ENCODE peak calls at places on chromosome 4, in six cellular contexts. One of them, this sample, is unnamed.

GRCh38 chr4:3611778-3612177 is 79.6 kb upstream of the LRPAP1 start:
- DNase-seq in lung: no peak
- DNase-seq in astrocyte: no peak
- DNase-seq in dorsolateral prefrontal cortex: no peak
- DNase-seq in PC-9: no peak
- DNase-seq in thoracic aorta: no peak
- DNase-seq in this sample: no peak

GRCh38 chr4:12486995-12487394 is 997.1 kb downstream of the RAB28 start:
- DNase-seq in lung: no peak
- DNase-seq in astrocyte: no peak
- DNase-seq in dorsolateral prefrontal cortex: no peak
- DNase-seq in PC-9: no peak
- DNase-seq in thoracic aorta: no peak
- DNase-seq in this sample: no peak

GRCh38 chr4:60133414-60133813 is 1066.7 kb upstream of the ADGRL3 start:
- DNase-seq in lung: no peak
- DNase-seq in astrocyte: peak
- DNase-seq in dorsolateral prefrontal cortex: no peak
- DNase-seq in PC-9: no peak
- DNase-seq in thoracic aorta: no peak
- DNase-seq in this sample: no peak

GRCh38 chr4:169201144-169202124 is 69.3 kb downstream of the SH3RF1 start:
- DNase-seq in lung: no peak
- DNase-seq in astrocyte: no peak
- DNase-seq in dorsolateral prefrontal cortex: no peak
- DNase-seq in PC-9: no peak
- DNase-seq in thoracic aorta: no peak
- DNase-seq in this sample: no peak

GRCh38 chr4:99572527-99573240 is 1.9 kb upstream of the MTTP start:
- DNase-seq in lung: no peak
- DNase-seq in astrocyte: no peak
- DNase-seq in dorsolateral prefrontal cortex: no peak
- DNase-seq in PC-9: no peak
- DNase-seq in thoracic aorta: no peak
- DNase-seq in this sample: no peak

GRCh38 chr4:172927096-172927495 is 241.5 kb upstream of the GALNT7 start:
- DNase-seq in lung: no peak
- DNase-seq in astrocyte: no peak
- DNase-seq in dorsolateral prefrontal cortex: no peak
- DNase-seq in PC-9: no peak
- DNase-seq in thoracic aorta: no peak
- DNase-seq in this sample: no peak

GRCh38 chr4:173371292-173372192 is 788 bp downstream of the SAP30 start:
- DNase-seq in lung: peak
- DNase-seq in astrocyte: peak
- DNase-seq in dorsolateral prefrontal cortex: peak
- DNase-seq in PC-9: peak
- DNase-seq in thoracic aorta: peak
- DNase-seq in this sample: peak

GRCh38 chr4:16591867-16592266 is 306.6 kb downstream of the LDB2 start:
- DNase-seq in lung: no peak
- DNase-seq in astrocyte: no peak
- DNase-seq in dorsolateral prefrontal cortex: peak
- DNase-seq in PC-9: no peak
- DNase-seq in thoracic aorta: no peak
- DNase-seq in this sample: peak

GRCh38 chr4:41949531-41949930 is 14.3 kb downstream of the TMEM33 start:
- DNase-seq in lung: no peak
- DNase-seq in astrocyte: no peak
- DNase-seq in dorsolateral prefrontal cortex: no peak
- DNase-seq in PC-9: no peak
- DNase-seq in thoracic aorta: no peak
- DNase-seq in this sample: no peak

GRCh38 chr4:8831221-8832129 is 40.2 kb downstream of the HMX1 start:
- DNase-seq in lung: no peak
- DNase-seq in astrocyte: no peak
- DNase-seq in dorsolateral prefrontal cortex: no peak
- DNase-seq in PC-9: no peak
- DNase-seq in thoracic aorta: no peak
- DNase-seq in this sample: no peak

GRCh38 chr4:173505924-173506779 is 23.9 kb downstream of the HAND2 start:
- DNase-seq in lung: no peak
- DNase-seq in astrocyte: no peak
- DNase-seq in dorsolateral prefrontal cortex: no peak
- DNase-seq in PC-9: peak
- DNase-seq in thoracic aorta: no peak
- DNase-seq in this sample: no peak

GRCh38 chr4:127781303-127782024 is 658 bp upstream of the HSPA4L start:
- DNase-seq in lung: no peak
- DNase-seq in astrocyte: peak
- DNase-seq in dorsolateral prefrontal cortex: no peak
- DNase-seq in PC-9: peak
- DNase-seq in thoracic aorta: no peak
- DNase-seq in this sample: peak

GRCh38 chr4:20984011-20984836 is 284.0 kb downstream of the PACRGL start:
- DNase-seq in lung: no peak
- DNase-seq in astrocyte: no peak
- DNase-seq in dorsolateral prefrontal cortex: no peak
- DNase-seq in PC-9: no peak
- DNase-seq in thoracic aorta: no peak
- DNase-seq in this sample: no peak

GRCh38 chr4:8697826-8698225 is 105.3 kb downstream of the CPZ start:
- DNase-seq in lung: no peak
- DNase-seq in astrocyte: no peak
- DNase-seq in dorsolateral prefrontal cortex: no peak
- DNase-seq in PC-9: no peak
- DNase-seq in thoracic aorta: no peak
- DNase-seq in this sample: no peak

GRCh38 chr4:139767168-139767567 is 101.5 kb downstream of the MGST2 start:
- DNase-seq in lung: no peak
- DNase-seq in astrocyte: peak
- DNase-seq in dorsolateral prefrontal cortex: no peak
- DNase-seq in PC-9: no peak
- DNase-seq in thoracic aorta: no peak
- DNase-seq in this sample: no peak

GRCh38 chr4:179151770-179152169 is 1709.5 kb upstream of the AGA start:
- DNase-seq in lung: no peak
- DNase-seq in astrocyte: no peak
- DNase-seq in dorsolateral prefrontal cortex: no peak
- DNase-seq in PC-9: no peak
- DNase-seq in thoracic aorta: no peak
- DNase-seq in this sample: no peak

DNA sequence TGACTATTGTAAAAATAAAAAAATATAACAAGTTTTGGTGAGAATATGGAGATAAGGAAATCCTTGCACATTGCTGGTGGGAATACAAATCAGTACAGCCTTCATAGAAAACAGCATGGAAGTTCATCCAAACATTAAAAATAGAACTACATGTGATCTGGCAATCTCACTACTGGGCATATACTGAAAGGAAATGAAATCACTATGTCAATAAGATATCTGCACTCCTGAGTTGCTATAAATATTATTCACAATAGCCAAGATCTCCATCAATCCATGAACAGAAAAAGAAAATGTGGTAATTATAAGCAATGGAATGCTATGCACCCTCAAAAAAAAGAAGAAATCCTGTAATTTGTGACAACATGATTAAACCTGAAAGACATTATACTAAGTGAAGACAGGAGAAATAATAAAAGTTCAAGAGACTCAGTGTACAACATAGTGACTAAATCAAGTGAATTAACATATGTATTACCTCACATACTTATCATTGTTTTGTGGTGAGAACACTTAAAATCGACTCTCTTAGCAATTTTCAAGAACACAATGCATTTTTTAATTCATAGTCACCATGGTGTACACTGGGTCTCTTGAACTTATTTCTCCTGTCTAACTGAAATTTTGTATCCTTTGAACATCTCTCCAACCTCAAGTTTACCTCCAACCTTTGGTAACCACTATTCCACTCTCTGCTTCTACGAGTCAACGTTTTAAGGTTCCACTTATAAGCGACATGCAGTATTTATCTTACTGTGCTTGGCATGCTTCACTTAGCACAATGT is 1703.7 kb upstream of the AGA start:
- DNase-seq in lung: no peak
- DNase-seq in astrocyte: peak
- DNase-seq in dorsolateral prefrontal cortex: no peak
- DNase-seq in PC-9: no peak
- DNase-seq in thoracic aorta: no peak
- DNase-seq in this sample: no peak
- H3K27ac ChIP-seq in lung: no peak
- H3K27ac ChIP-seq in astrocyte: peak
- H3K27ac ChIP-seq in dorsolateral prefrontal cortex: no peak
- H3K27ac ChIP-seq in PC-9: no peak
- H3K27ac ChIP-seq in thoracic aorta: no peak
- H3K27ac ChIP-seq in this sample: no peak

DNA sequence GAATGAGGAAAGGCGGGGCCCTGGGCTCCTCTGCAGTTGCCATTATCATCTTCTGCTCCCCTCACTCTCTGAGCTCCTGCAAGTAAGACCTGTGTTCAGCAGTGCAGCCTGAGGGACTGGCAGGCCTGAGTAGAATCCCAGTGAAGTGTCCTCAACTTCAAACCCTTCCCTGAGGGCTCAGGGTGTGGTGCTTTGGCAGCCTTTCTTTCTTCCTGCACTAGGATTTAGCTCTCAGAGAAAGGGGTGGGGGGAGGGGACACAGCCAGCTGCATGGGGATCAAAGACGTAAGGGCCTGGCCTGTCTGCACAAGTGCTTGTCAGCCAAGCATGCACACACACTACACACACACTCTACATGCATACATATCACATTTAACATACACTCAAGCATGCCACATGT is 223.5 kb upstream of the RPL34 start:
- DNase-seq in lung: no peak
- DNase-seq in astrocyte: no peak
- DNase-seq in dorsolateral prefrontal cortex: no peak
- DNase-seq in PC-9: no peak
- DNase-seq in thoracic aorta: no peak
- DNase-seq in this sample: no peak
- H3K27ac ChIP-seq in lung: no peak
- H3K27ac ChIP-seq in astrocyte: no peak
- H3K27ac ChIP-seq in dorsolateral prefrontal cortex: no peak
- H3K27ac ChIP-seq in PC-9: no peak
- H3K27ac ChIP-seq in thoracic aorta: no peak
- H3K27ac ChIP-seq in this sample: no peak

GRCh38 chr4:102036619-102037376 is 246.3 kb downstream of the BANK1 start:
- DNase-seq in lung: no peak
- DNase-seq in astrocyte: peak
- DNase-seq in dorsolateral prefrontal cortex: no peak
- DNase-seq in PC-9: no peak
- DNase-seq in thoracic aorta: no peak
- DNase-seq in this sample: no peak
- H3K27ac ChIP-seq in lung: no peak
- H3K27ac ChIP-seq in astrocyte: no peak
- H3K27ac ChIP-seq in dorsolateral prefrontal cortex: no peak
- H3K27ac ChIP-seq in PC-9: no peak
- H3K27ac ChIP-seq in thoracic aorta: no peak
- H3K27ac ChIP-seq in this sample: no peak

GRCh38 chr4:85928775-85929585 is 430.9 kb downstream of the MAPK10 start:
- DNase-seq in lung: no peak
- DNase-seq in astrocyte: peak
- DNase-seq in dorsolateral prefrontal cortex: no peak
- DNase-seq in PC-9: no peak
- DNase-seq in thoracic aorta: no peak
- DNase-seq in this sample: no peak
- H3K27ac ChIP-seq in lung: no peak
- H3K27ac ChIP-seq in astrocyte: no peak
- H3K27ac ChIP-seq in dorsolateral prefrontal cortex: no peak
- H3K27ac ChIP-seq in PC-9: no peak
- H3K27ac ChIP-seq in thoracic aorta: no peak
- H3K27ac ChIP-seq in this sample: no peak

GRCh38 chr4:70714488-70714887 is 7.3 kb upstream of the RUFY3 start:
- DNase-seq in lung: no peak
- DNase-seq in astrocyte: no peak
- DNase-seq in dorsolateral prefrontal cortex: no peak
- DNase-seq in PC-9: no peak
- DNase-seq in thoracic aorta: no peak
- DNase-seq in this sample: no peak

GRCh38 chr4:70715097-70715496 is 6.7 kb upstream of the RUFY3 start:
- DNase-seq in lung: no peak
- DNase-seq in astrocyte: peak
- DNase-seq in dorsolateral prefrontal cortex: no peak
- DNase-seq in PC-9: no peak
- DNase-seq in thoracic aorta: no peak
- DNase-seq in this sample: no peak

GRCh38 chr4:70721747-70722146 is at the start of gene RUFY3:
- DNase-seq in lung: no peak
- DNase-seq in astrocyte: peak
- DNase-seq in dorsolateral prefrontal cortex: no peak
- DNase-seq in PC-9: no peak
- DNase-seq in thoracic aorta: no peak
- DNase-seq in this sample: peak

GRCh38 chr4:70722199-70722791 is 531 bp downstream of the RUFY3 start:
- DNase-seq in lung: no peak
- DNase-seq in astrocyte: peak
- DNase-seq in dorsolateral prefrontal cortex: no peak
- DNase-seq in PC-9: no peak
- DNase-seq in thoracic aorta: no peak
- DNase-seq in this sample: peak

DNA sequence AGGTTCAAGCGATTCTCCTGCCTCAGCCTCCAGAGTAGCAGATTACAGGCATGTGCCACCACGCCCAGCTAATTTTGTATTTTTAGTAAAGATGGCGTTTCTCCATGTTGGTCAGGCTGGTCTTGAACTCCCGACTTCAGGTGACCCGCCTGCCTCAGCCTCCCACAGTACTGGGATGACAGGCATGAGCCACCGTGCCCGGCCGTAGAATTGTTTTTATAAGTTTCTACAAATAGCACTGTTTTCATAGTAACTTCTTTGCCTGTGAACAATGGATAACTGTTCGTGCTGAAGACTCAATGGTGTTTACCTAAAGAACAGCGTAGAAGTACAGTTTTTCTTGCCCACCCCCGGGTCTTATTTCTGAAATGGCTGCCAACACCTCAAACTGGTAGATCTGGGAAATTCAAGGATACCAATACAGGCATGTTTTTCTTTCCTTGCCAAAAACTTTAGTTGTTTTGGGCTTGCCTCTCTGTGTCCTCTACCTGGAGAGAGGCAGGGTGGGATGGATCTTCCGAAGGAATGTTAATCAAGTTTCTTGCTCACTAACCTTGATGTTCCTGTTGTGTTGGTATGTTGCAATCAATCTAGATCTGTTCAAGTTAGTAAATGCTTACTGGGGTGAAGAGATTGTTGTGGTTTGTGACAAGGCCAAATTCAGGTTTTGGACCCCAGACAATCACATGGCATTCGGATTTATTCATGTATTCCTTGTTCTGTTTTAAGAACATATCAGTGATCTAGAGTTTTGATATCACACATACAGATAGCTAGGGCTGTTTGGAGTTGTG is 2.8 kb upstream of the RUFY3 start:
- DNase-seq in lung: no peak
- DNase-seq in astrocyte: peak
- DNase-seq in dorsolateral prefrontal cortex: no peak
- DNase-seq in PC-9: no peak
- DNase-seq in thoracic aorta: no peak
- DNase-seq in this sample: no peak
- H3K27ac ChIP-seq in lung: no peak
- H3K27ac ChIP-seq in astrocyte: no peak
- H3K27ac ChIP-seq in dorsolateral prefrontal cortex: no peak
- H3K27ac ChIP-seq in PC-9: peak
- H3K27ac ChIP-seq in thoracic aorta: no peak
- H3K27ac ChIP-seq in this sample: no peak

This sample was measured in caudate nucleus.